ENCODE peak calls at places on chromosomes 16 and 17, in four cellular contexts. One of them, this sample, is unnamed.

GRCh38 chr17:57453841-57454240 is 197.5 kb downstream of the MSI2 start:
- DNase-seq in HCT116: no peak
- DNase-seq in omental fat pad: no peak
- DNase-seq in esophagus squamous epithelium: no peak
- DNase-seq in this sample: no peak

GRCh38 chr17:61862105-61862574 is 1.2 kb downstream of the BRIP1 start:
- DNase-seq in HCT116: no peak
- DNase-seq in omental fat pad: no peak
- DNase-seq in esophagus squamous epithelium: no peak
- DNase-seq in this sample: no peak

GRCh38 chr17:29069526-29070041 is 26.6 kb downstream of the PIPOX start:
- DNase-seq in HCT116: no peak
- DNase-seq in omental fat pad: no peak
- DNase-seq in esophagus squamous epithelium: no peak
- DNase-seq in this sample: no peak

GRCh38 chr17:58329808-58330543 is 1.4 kb upstream of the TSPOAP1 start:
- DNase-seq in HCT116: no peak
- DNase-seq in omental fat pad: no peak
- DNase-seq in esophagus squamous epithelium: no peak
- DNase-seq in this sample: no peak

GRCh38 chr16:66332599-66332998 is 33.9 kb upstream of the CDH5 start:
- DNase-seq in HCT116: no peak
- DNase-seq in omental fat pad: no peak
- DNase-seq in esophagus squamous epithelium: no peak
- DNase-seq in this sample: no peak

GRCh38 chr16:81405702-81406113 is 38.9 kb upstream of the CMIP start:
- DNase-seq in HCT116: peak; percentile 99
- DNase-seq in omental fat pad: no peak
- DNase-seq in esophagus squamous epithelium: no peak
- DNase-seq in this sample: peak; percentile 79

GRCh38 chr16:684067-684794 is at the start of gene JMJD8:
- DNase-seq in HCT116: peak; percentile 89
- DNase-seq in omental fat pad: peak; percentile 76
- DNase-seq in esophagus squamous epithelium: peak; percentile 71
- DNase-seq in this sample: peak; percentile 44

GRCh38 chr17:4142107-4142900 is 526 bp downstream of the ZZEF1 start:
- DNase-seq in HCT116: no peak
- DNase-seq in omental fat pad: no peak
- DNase-seq in esophagus squamous epithelium: no peak
- DNase-seq in this sample: peak; percentile 25

GRCh38 chr17:66508896-66509843 is 206.8 kb downstream of the PRKCA start:
- DNase-seq in HCT116: peak; percentile 90
- DNase-seq in omental fat pad: no peak
- DNase-seq in esophagus squamous epithelium: no peak
- DNase-seq in this sample: peak; percentile 95

GRCh38 chr17:7789131-7789530 is 44.9 kb upstream of the KDM6B start:
- DNase-seq in HCT116: no peak
- DNase-seq in omental fat pad: no peak
- DNase-seq in esophagus squamous epithelium: no peak
- DNase-seq in this sample: no peak

GRCh38 chr16:50271148-50272041 is 5.0 kb downstream of the ADCY7 start:
- DNase-seq in HCT116: no peak
- DNase-seq in omental fat pad: no peak
- DNase-seq in esophagus squamous epithelium: no peak
- DNase-seq in this sample: no peak

GRCh38 chr17:17917394-17917793 is 54.8 kb downstream of the TOM1L2 start:
- DNase-seq in HCT116: no peak
- DNase-seq in omental fat pad: no peak
- DNase-seq in esophagus squamous epithelium: no peak
- DNase-seq in this sample: no peak

GRCh38 chr16:5314377-5314776 is 216.8 kb upstream of the EEF2KMT start:
- DNase-seq in HCT116: no peak
- DNase-seq in omental fat pad: no peak
- DNase-seq in esophagus squamous epithelium: no peak
- DNase-seq in this sample: no peak

GRCh38 chr17:58488428-58488890 is 251 bp upstream of the HSF5 start:
- DNase-seq in HCT116: no peak
- DNase-seq in omental fat pad: no peak
- DNase-seq in esophagus squamous epithelium: no peak
- DNase-seq in this sample: no peak

GRCh38 chr16:11320170-11320569 is 25.1 kb upstream of the RMI2 start:
- DNase-seq in HCT116: no peak
- DNase-seq in omental fat pad: no peak
- DNase-seq in esophagus squamous epithelium: no peak
- DNase-seq in this sample: no peak

GRCh38 chr16:1825864-1826690 is 548 bp downstream of the HAGH start:
- DNase-seq in HCT116: no peak
- DNase-seq in omental fat pad: no peak
- DNase-seq in esophagus squamous epithelium: no peak
- DNase-seq in this sample: peak; percentile 6

GRCh38 chr17:7046127-7046724 is 2.3 kb upstream of the SLC16A11 start:
- DNase-seq in HCT116: peak; percentile 71
- DNase-seq in omental fat pad: no peak
- DNase-seq in esophagus squamous epithelium: no peak
- DNase-seq in this sample: no peak

GRCh38 chr16:55478827-55479559 is at the start of gene MMP2:
- DNase-seq in HCT116: no peak
- DNase-seq in omental fat pad: no peak
- DNase-seq in esophagus squamous epithelium: no peak
- DNase-seq in this sample: peak; percentile 44

GRCh38 chr17:1611715-1612114 is 16.9 kb downstream of the SLC43A2 start:
- DNase-seq in HCT116: no peak
- DNase-seq in omental fat pad: no peak
- DNase-seq in esophagus squamous epithelium: no peak
- DNase-seq in this sample: no peak

GRCh38 chr16:47643610-47644009 is 182.5 kb downstream of the PHKB start:
- DNase-seq in HCT116: no peak
- DNase-seq in omental fat pad: no peak
- DNase-seq in esophagus squamous epithelium: no peak
- DNase-seq in this sample: no peak

GRCh38 chr17:31902693-31903092 is 1.2 kb upstream of the UTP6 start:
- DNase-seq in HCT116: no peak
- DNase-seq in omental fat pad: no peak
- DNase-seq in esophagus squamous epithelium: no peak
- DNase-seq in this sample: no peak

GRCh38 chr17:80789356-80789902 is 202.2 kb upstream of the CHMP6 start:
- DNase-seq in HCT116: peak; percentile 24
- DNase-seq in omental fat pad: no peak
- DNase-seq in esophagus squamous epithelium: no peak
- DNase-seq in this sample: peak; percentile 78

GRCh38 chr16:88335150-88335685 is 47.5 kb upstream of the ZNF469 start:
- DNase-seq in HCT116: no peak
- DNase-seq in omental fat pad: no peak
- DNase-seq in esophagus squamous epithelium: no peak
- DNase-seq in this sample: no peak

GRCh38 chr16:67108489-67108888 is 1.3 kb upstream of the PHAF1 start:
- DNase-seq in HCT116: no peak
- DNase-seq in omental fat pad: no peak
- DNase-seq in esophagus squamous epithelium: no peak
- DNase-seq in this sample: no peak

GRCh38 chr16:1494711-1495110 is 1.6 kb downstream of the TELO2 start:
- DNase-seq in HCT116: no peak
- DNase-seq in omental fat pad: no peak
- DNase-seq in esophagus squamous epithelium: no peak
- DNase-seq in this sample: no peak

GRCh38 chr16:79928142-79928735 is 327.7 kb upstream of the MAF start:
- DNase-seq in HCT116: no peak
- DNase-seq in omental fat pad: no peak
- DNase-seq in esophagus squamous epithelium: no peak
- DNase-seq in this sample: no peak

GRCh38 chr17:9432867-9433495 is 142.6 kb downstream of the STX8 start:
- DNase-seq in HCT116: no peak
- DNase-seq in omental fat pad: no peak
- DNase-seq in esophagus squamous epithelium: no peak
- DNase-seq in this sample: peak; percentile 10

GRCh38 chr16:57675752-57676623 is 7.9 kb downstream of the ADGRG3 start:
- DNase-seq in HCT116: no peak
- DNase-seq in omental fat pad: no peak
- DNase-seq in esophagus squamous epithelium: no peak
- DNase-seq in this sample: no peak

GRCh38 chr16:31868701-31869167 is 4.9 kb upstream of the ZNF267 start:
- DNase-seq in HCT116: peak; percentile 73
- DNase-seq in omental fat pad: peak; percentile 99
- DNase-seq in esophagus squamous epithelium: peak; percentile 18
- DNase-seq in this sample: peak; percentile 71

GRCh38 chr16:71626858-71627213 is 852 bp downstream of the MARVELD3 start:
- DNase-seq in HCT116: peak; percentile 56
- DNase-seq in omental fat pad: no peak
- DNase-seq in esophagus squamous epithelium: no peak
- DNase-seq in this sample: no peak

GRCh38 chr17:37050905-37051304 is 102.2 kb downstream of the AATF start:
- DNase-seq in HCT116: no peak
- DNase-seq in omental fat pad: no peak
- DNase-seq in esophagus squamous epithelium: no peak
- DNase-seq in this sample: no peak

GRCh38 chr17:6508519-6509294 is 47.6 kb downstream of the PITPNM3 start:
- DNase-seq in HCT116: no peak
- DNase-seq in omental fat pad: no peak
- DNase-seq in esophagus squamous epithelium: no peak
- DNase-seq in this sample: no peak

GRCh38 chr17:44118427-44119050 is 4.9 kb downstream of the HDAC5 start:
- DNase-seq in HCT116: no peak
- DNase-seq in omental fat pad: no peak
- DNase-seq in esophagus squamous epithelium: no peak
- DNase-seq in this sample: no peak
- TF ChIP-seq CTCF in HCT116: no peak
- TF ChIP-seq CTCF in omental fat pad: no peak
- TF ChIP-seq CTCF in esophagus squamous epithelium: no peak
- TF ChIP-seq CTCF in this sample: no peak

GRCh38 chr16:10031955-10032354 is 150.3 kb downstream of the GRIN2A start:
- DNase-seq in HCT116: no peak
- DNase-seq in omental fat pad: no peak
- DNase-seq in esophagus squamous epithelium: no peak
- DNase-seq in this sample: no peak

GRCh38 chr16:10028644-10029043 is 153.6 kb downstream of the GRIN2A start:
- DNase-seq in HCT116: no peak
- DNase-seq in omental fat pad: no peak
- DNase-seq in esophagus squamous epithelium: no peak
- DNase-seq in this sample: no peak

GRCh38 chr16:10027553-10027952 is 154.7 kb downstream of the GRIN2A start:
- DNase-seq in HCT116: no peak
- DNase-seq in omental fat pad: no peak
- DNase-seq in esophagus squamous epithelium: no peak
- DNase-seq in this sample: no peak

GRCh38 chr16:10033561-10033960 is 148.7 kb downstream of the GRIN2A start:
- DNase-seq in HCT116: no peak
- DNase-seq in omental fat pad: no peak
- DNase-seq in esophagus squamous epithelium: no peak
- DNase-seq in this sample: no peak

DNA sequence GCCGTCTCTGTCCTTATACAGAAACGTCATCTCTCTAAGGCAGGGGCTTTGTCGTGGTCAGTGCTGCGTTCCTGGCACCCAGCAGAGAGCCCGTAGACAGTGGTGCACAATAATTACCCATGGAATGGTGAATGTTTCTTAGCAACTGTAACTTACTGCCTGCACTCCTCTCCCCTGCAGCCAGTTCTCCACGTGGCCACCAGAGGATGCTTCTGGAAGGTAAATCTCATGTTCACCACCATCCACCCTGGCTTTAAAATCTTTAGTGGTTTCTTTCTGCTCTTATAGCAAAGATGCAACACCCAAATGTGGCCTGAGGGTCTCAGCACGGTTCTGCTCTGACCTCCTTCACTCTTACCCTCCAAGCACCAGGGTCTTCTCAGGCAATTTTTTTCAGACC is 150.8 kb downstream of the GRIN2A start:
- DNase-seq in HCT116: no peak
- DNase-seq in omental fat pad: no peak
- DNase-seq in esophagus squamous epithelium: no peak
- DNase-seq in this sample: no peak
- TF ChIP-seq CTCF in HCT116: no peak
- TF ChIP-seq CTCF in omental fat pad: no peak
- TF ChIP-seq CTCF in esophagus squamous epithelium: no peak
- TF ChIP-seq CTCF in this sample: peak; percentile 70

GRCh38 chr17:73481672-73482071 is 162.6 kb downstream of the SDK2 start:
- DNase-seq in HCT116: no peak
- DNase-seq in omental fat pad: no peak
- DNase-seq in esophagus squamous epithelium: no peak
- DNase-seq in this sample: no peak

GRCh38 chr17:73476890-73477350 is 165.1 kb upstream of the CDC42EP4 start:
- DNase-seq in HCT116: no peak
- DNase-seq in omental fat pad: no peak
- DNase-seq in esophagus squamous epithelium: no peak
- DNase-seq in this sample: no peak

GRCh38 chr17:73482251-73482661 is 162.0 kb downstream of the SDK2 start:
- DNase-seq in HCT116: no peak
- DNase-seq in omental fat pad: no peak
- DNase-seq in esophagus squamous epithelium: no peak
- DNase-seq in this sample: no peak

GRCh38 chr17:73480740-73481139 is 163.5 kb downstream of the SDK2 start:
- DNase-seq in HCT116: no peak
- DNase-seq in omental fat pad: no peak
- DNase-seq in esophagus squamous epithelium: no peak
- DNase-seq in this sample: no peak

GRCh38 chr17:73478768-73479424 is 165.3 kb downstream of the SDK2 start:
- DNase-seq in HCT116: no peak
- DNase-seq in omental fat pad: no peak
- DNase-seq in esophagus squamous epithelium: no peak
- DNase-seq in this sample: no peak
- TF ChIP-seq CTCF in HCT116: peak; percentile 21
- TF ChIP-seq CTCF in omental fat pad: no peak
- TF ChIP-seq CTCF in esophagus squamous epithelium: no peak
- TF ChIP-seq CTCF in this sample: no peak

GRCh38 chr17:50681260-50682200 is 26.2 kb downstream of the ANKRD40 start:
- DNase-seq in HCT116: peak; percentile 73
- DNase-seq in omental fat pad: no peak
- DNase-seq in esophagus squamous epithelium: no peak
- DNase-seq in this sample: peak; percentile 71
- TF ChIP-seq CTCF in HCT116: peak; percentile 99
- TF ChIP-seq CTCF in omental fat pad: no peak
- TF ChIP-seq CTCF in esophagus squamous epithelium: peak; percentile 52
- TF ChIP-seq CTCF in this sample: peak; percentile 80